ENCODE peak calls at places on chromosomes 7 and 10, in ten cellular contexts. B is spleen, S is OCI-LY7, R is GM23338, E is body of pancreas, X is tibial nerve, P is heart right ventricle, W is aorta, T is left ventricle myocardium inferior, V is gastrocnemius medialis. A is an unnamed sample. For H3K36me3 and H3K4me1, the result is how much of the 10 kb centered on the place peaks cover.

GRCh38 chr10:1564791-1565190 is 172.5 kb downstream of the ADARB2 start:
- DNase-seq in T (no peak), P (no peak), S (no peak), V (no peak), E (no peak), R (no peak), W (no peak), X (no peak), B (peak), A (no peak)

GRCh38 chr7:154339169-154339568 is 287.0 kb downstream of the DPP6 start:
- DNase-seq in R (no peak), P (no peak), E (no peak), T (no peak), B (no peak), X (no peak), W (no peak), S (no peak), V (no peak), A (no peak)

GRCh38 chr7:115047968-115048720 is 126.2 kb downstream of the MDFIC start:
- DNase-seq in W (no peak), T (no peak), B (no peak), R (no peak), V (no peak), X (no peak), E (no peak), S (no peak), P (no peak), A (no peak)

GRCh38 chr7:77667459-77668090 is 28.7 kb upstream of the RSBN1L start:
- DNase-seq in E (no peak), R (no peak), T (no peak), V (no peak), W (no peak), X (no peak), P (no peak), S (no peak), B (no peak), A (no peak)

GRCh38 chr7:50047716-50048115 is 45.3 kb downstream of the ZPBP start:
- DNase-seq in W (no peak), P (no peak), X (no peak), B (no peak), R (no peak), T (no peak), E (no peak), V (no peak), S (no peak), A (no peak)

GRCh38 chr10:28089467-28089866 is 90.6 kb upstream of the ODAD2 start:
- DNase-seq in W (no peak), X (no peak), B (no peak), V (no peak), S (no peak), P (no peak), R (no peak), E (no peak), T (no peak), A (no peak)

GRCh38 chr7:55641273-55641691 is 69.0 kb upstream of the VOPP1 start:
- DNase-seq in B (no peak), W (no peak), X (peak), E (peak), R (peak), T (no peak), V (peak), P (peak), S (peak), A (no peak)

GRCh38 chr7:140475747-140476333 is 3.5 kb downstream of the MKRN1 start:
- DNase-seq in P (peak), T (no peak), V (no peak), R (peak), W (no peak), B (no peak), X (peak), E (peak), S (peak), A (no peak)

GRCh38 chr10:4243651-4244050 is 458.6 kb upstream of the KLF6 start:
- DNase-seq in E (peak), P (peak), B (no peak), R (no peak), W (no peak), S (no peak), X (peak), V (peak), T (no peak), A (no peak)

GRCh38 chr10:17502788-17503187 is 48.4 kb upstream of the ST8SIA6 start:
- DNase-seq in W (no peak), R (no peak), B (no peak), T (no peak), X (no peak), V (no peak), E (no peak), P (no peak), S (no peak), A (no peak)

GRCh38 chr7:34091330-34091917 is 186.1 kb downstream of the BMPER start:
- DNase-seq in R (peak), B (no peak), S (peak), W (no peak), V (no peak), X (peak), T (no peak), P (no peak), E (peak), A (no peak)

GRCh38 chr7:151592868-151593486 is 73.3 kb upstream of the RHEB start:
- DNase-seq in T (no peak), X (no peak), R (no peak), P (no peak), S (no peak), E (no peak), V (no peak), B (no peak), W (no peak), A (no peak)

GRCh38 chr7:4169505-4169904 is 512.6 kb upstream of the FOXK1 start:
- DNase-seq in X (no peak), W (peak), T (no peak), P (no peak), E (no peak), S (no peak), R (no peak), V (no peak), B (no peak), A (no peak)

GRCh38 chr7:117164578-117164977 is 158.3 kb downstream of the WNT2 start:
- DNase-seq in W (no peak), T (no peak), R (no peak), B (no peak), S (no peak), E (no peak), P (no peak), V (no peak), X (no peak), A (no peak)

GRCh38 chr10:86339226-86339865 is 27.2 kb downstream of the GRID1 start:
- DNase-seq in B (peak), E (no peak), P (no peak), X (no peak), S (no peak), W (peak), V (no peak), T (no peak), R (no peak), A (no peak)

GRCh38 chr10:5551531-5552375 is 27.0 kb downstream of the CALML3 start:
- DNase-seq in B (peak), P (no peak), E (no peak), S (no peak), R (no peak), X (no peak), T (peak), W (peak), V (no peak), A (no peak)

GRCh38 chr10:1544929-1545328 is 192.4 kb downstream of the ADARB2 start:
- DNase-seq in S (no peak), E (no peak), V (no peak), P (no peak), R (no peak), W (no peak), B (no peak), X (no peak), T (no peak), A (no peak)

GRCh38 chr10:106567629-106568028 is 596.9 kb downstream of the SORCS1 start:
- DNase-seq in S (no peak), R (no peak), V (no peak), P (no peak), E (no peak), B (no peak), X (no peak), W (no peak), T (no peak), A (no peak)

GRCh38 chr7:107071129-107071528 is 26.6 kb downstream of the PRKAR2B start:
- DNase-seq in X (no peak), P (no peak), E (no peak), W (no peak), S (no peak), V (no peak), B (no peak), T (no peak), R (no peak), A (no peak)

GRCh38 chr7:150322114-150322832 is 882 bp upstream of the LRRC61 start:
- DNase-seq in W (no peak), B (no peak), T (no peak), R (no peak), V (no peak), P (no peak), S (no peak), E (peak), X (no peak), A (no peak)

GRCh38 chr10:102312683-102313082 is 67.4 kb downstream of the GBF1 start:
- DNase-seq in X (no peak), V (no peak), T (no peak), S (no peak), W (no peak), R (no peak), E (no peak), P (no peak), B (no peak), A (no peak)

GRCh38 chr10:6778992-6779701 is 199.1 kb upstream of the PRKCQ start:
- DNase-seq in X (no peak), S (no peak), B (no peak), E (peak), T (no peak), P (peak), W (no peak), R (no peak), V (no peak), A (no peak)

GRCh38 chr7:1232623-1233327 is at the start of gene UNCX:
- DNase-seq in X (no peak), B (peak), P (no peak), E (no peak), S (no peak), W (peak), R (peak), V (no peak), T (no peak), A (no peak)

GRCh38 chr7:16130127-16131110 is 290.9 kb downstream of the CRPPA start:
- DNase-seq in B (no peak), V (no peak), S (no peak), E (no peak), R (no peak), P (no peak), X (no peak), T (no peak), W (no peak), A (no peak)

GRCh38 chr7:122059516-122059915 is 84.5 kb downstream of the AASS start:
- DNase-seq in V (no peak), P (no peak), B (no peak), R (no peak), W (no peak), T (no peak), X (no peak), E (no peak), S (no peak), A (no peak)

GRCh38 chr7:66190504-66190857 is 14.7 kb upstream of the TPST1 start:
- DNase-seq in T (no peak), S (no peak), P (no peak), X (no peak), E (no peak), B (no peak), W (no peak), V (no peak), R (no peak), A (no peak)

GRCh38 chr7:35035511-35035921 is 1.8 kb downstream of the DPY19L1 start:
- DNase-seq in T (no peak), W (no peak), E (peak), P (no peak), X (no peak), V (no peak), S (peak), R (peak), B (no peak), A (no peak)

GRCh38 chr7:10773430-10773829 is 200.2 kb upstream of the PHF14 start:
- DNase-seq in S (no peak), V (no peak), T (no peak), X (no peak), R (no peak), B (no peak), P (no peak), E (no peak), W (no peak), A (no peak)

GRCh38 chr7:71982847-71983246 is 429.3 kb downstream of the CALN1 start:
- DNase-seq in E (no peak), S (no peak), B (no peak), P (no peak), X (no peak), W (no peak), T (no peak), V (no peak), R (no peak), A (no peak)

GRCh38 chr7:18177815-18178660 is 150.4 kb upstream of the PRPS1L1 start:
- DNase-seq in X (no peak), E (peak), P (no peak), B (peak), T (no peak), S (no peak), R (no peak), V (no peak), W (no peak), A (no peak)

GRCh38 chr7:39202041-39202440 is 224.3 kb downstream of the POU6F2 start:
- DNase-seq in E (no peak), T (no peak), W (no peak), S (no peak), P (no peak), X (no peak), V (no peak), B (no peak), R (no peak), A (no peak)

GRCh38 chr10:4595920-4596319 is 230.1 kb upstream of the AKR1E2 start:
- DNase-seq in S (no peak), P (no peak), X (no peak), V (no peak), R (no peak), T (no peak), W (no peak), E (no peak), B (no peak), A (no peak)

GRCh38 chr10:44860811-44861751 is 50.1 kb upstream of the TMEM72 start:
- DNase-seq in V (no peak), P (no peak), B (no peak), R (no peak), S (no peak), W (peak), X (peak), E (peak), T (no peak), A (no peak)

GRCh38 chr7:28102778-28103177 is 77.8 kb downstream of the JAZF1 start:
- DNase-seq in E (peak), X (no peak), B (no peak), P (no peak), S (no peak), W (no peak), R (no peak), V (peak), T (no peak), A (no peak)

GRCh38 chr10:63675171-63675570 is 154.0 kb downstream of the REEP3 start:
- DNase-seq in R (no peak), X (no peak), T (no peak), E (no peak), V (no peak), S (no peak), W (no peak), B (no peak), P (no peak), A (no peak)

GRCh38 chr7:69256634-69257081 is 341.6 kb upstream of the AUTS2 start:
- DNase-seq in V (peak), E (peak), X (peak), W (peak), T (peak), P (peak), R (no peak), B (peak), S (no peak), A (no peak)

DNA sequence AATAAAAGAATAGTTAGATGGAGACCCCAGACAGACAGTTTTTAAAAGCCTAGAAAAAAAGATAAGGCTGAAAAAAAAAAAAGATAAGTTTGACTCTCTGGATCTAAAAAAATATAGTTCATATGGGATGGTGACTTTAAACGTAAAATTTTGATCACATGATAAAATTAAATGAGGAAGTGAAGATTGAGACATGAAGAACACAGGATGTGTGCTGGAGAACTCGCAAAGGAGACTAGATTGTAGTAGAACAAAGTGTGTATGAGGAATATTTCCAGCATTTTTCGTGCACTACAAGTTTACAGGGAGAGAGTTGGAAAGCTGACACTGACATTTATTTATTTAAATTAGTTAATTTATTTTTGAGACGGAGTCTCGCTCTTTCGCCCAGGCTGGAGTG is 286.4 kb downstream of the PRPF18 start:
- DNase-seq in B (no peak), V (no peak), S (peak), P (no peak), R (no peak), E (no peak), X (no peak), W (no peak), T (no peak), A (no peak)
- H3K27ac ChIP-seq in B (peak), V (no peak), S (no peak), P (no peak), R (no peak), E (peak), X (peak), W (no peak), T (peak), A (no peak)

GRCh38 chr7:2239242-2239641 is 2.8 kb downstream of the MRM2 start:
- DNase-seq in P (no peak), R (no peak), E (no peak), V (no peak), T (no peak), S (no peak), B (no peak), W (no peak), X (no peak), A (no peak)

GRCh38 chr7:2232766-2233520 is at the start of gene MAD1L1:
- DNase-seq in S (peak), W (peak), E (peak), V (peak), T (peak), X (peak), P (peak), R (peak), B (peak), A (peak)

GRCh38 chr7:2241580-2242540 is at the start of the genes MRM2 and NUDT1:
- DNase-seq in P (peak), W (peak), V (peak), B (peak), E (peak), R (peak), X (peak), S (peak), T (peak), A (peak)

GRCh38 chr7:2233876-2234275 is 1.1 kb upstream of the MAD1L1 start:
- DNase-seq in P (no peak), T (no peak), R (no peak), B (no peak), E (no peak), S (no peak), V (no peak), X (no peak), W (no peak), A (no peak)

GRCh38 chr7:2237109-2237602 is 4.4 kb upstream of the MAD1L1 start:
- DNase-seq in E (peak), T (no peak), S (peak), B (peak), X (peak), P (peak), V (peak), W (peak), R (no peak), A (no peak)
- H3K36me3 ChIP-seq in E (under half), T (half or more), S (half or more), B (under half), X (half or more), P (half or more), V (under half), W (under half), R (under half), A (under half)

GRCh38 chr7:216360-217300 is 24.3 kb downstream of the FAM20C start:
- DNase-seq in P (peak), T (peak), R (no peak), S (no peak), V (no peak), B (no peak), E (no peak), X (peak), W (no peak), A (no peak)

GRCh38 chr7:219581-220150 is 27.3 kb downstream of the FAM20C start:
- DNase-seq in S (no peak), T (no peak), E (peak), X (no peak), P (no peak), W (no peak), B (no peak), V (no peak), R (no peak), A (no peak)

GRCh38 chr7:218896-219580 is 26.7 kb downstream of the FAM20C start:
- DNase-seq in X (no peak), P (no peak), E (no peak), T (no peak), B (no peak), V (no peak), R (no peak), W (no peak), S (no peak), A (no peak)

GRCh38 chr7:217781-218180 is 25.4 kb downstream of the FAM20C start:
- DNase-seq in B (no peak), V (no peak), X (no peak), S (no peak), P (no peak), E (no peak), T (no peak), R (no peak), W (no peak), A (no peak)

GRCh38 chr7:218316-218715 is 25.9 kb downstream of the FAM20C start:
- DNase-seq in P (no peak), W (no peak), X (no peak), S (no peak), B (no peak), R (no peak), V (no peak), E (no peak), T (no peak), A (no peak)
- H3K4me1 ChIP-seq in P (under half), W (under half), X (under half), S (under half), B (under half), R (under half), V (under half), E (under half), T (under half), A (under half)

GRCh38 chr10:22252801-22253577 is 35.2 kb upstream of the EBLN1 start:
- DNase-seq in P (peak), S (no peak), B (peak), X (peak), E (peak), W (peak), T (peak), R (peak), V (no peak), A (peak)
- H3K27ac ChIP-seq in P (peak), S (no peak), B (peak), X (peak), E (peak), W (peak), T (peak), R (no peak), V (peak), A (peak)

GRCh38 chr7:128311003-128311402 is 32.7 kb downstream of the RBM28 start:
- DNase-seq in P (no peak), B (no peak), W (no peak), X (no peak), V (no peak), R (no peak), E (no peak), T (no peak), S (no peak), A (no peak)

GRCh38 chr7:128309921-128310320 is 33.8 kb downstream of the RBM28 start:
- DNase-seq in R (no peak), P (no peak), W (no peak), T (no peak), X (no peak), S (no peak), B (no peak), E (no peak), V (no peak), A (no peak)

GRCh38 chr7:128309124-128309523 is 34.6 kb downstream of the RBM28 start:
- DNase-seq in P (no peak), W (no peak), X (no peak), R (no peak), S (no peak), B (no peak), E (no peak), V (no peak), T (no peak), A (no peak)

GRCh38 chr7:128307066-128307465 is 36.6 kb downstream of the RBM28 start:
- DNase-seq in P (no peak), S (no peak), V (peak), W (no peak), B (no peak), T (no peak), X (no peak), R (no peak), E (no peak), A (no peak)

DNA sequence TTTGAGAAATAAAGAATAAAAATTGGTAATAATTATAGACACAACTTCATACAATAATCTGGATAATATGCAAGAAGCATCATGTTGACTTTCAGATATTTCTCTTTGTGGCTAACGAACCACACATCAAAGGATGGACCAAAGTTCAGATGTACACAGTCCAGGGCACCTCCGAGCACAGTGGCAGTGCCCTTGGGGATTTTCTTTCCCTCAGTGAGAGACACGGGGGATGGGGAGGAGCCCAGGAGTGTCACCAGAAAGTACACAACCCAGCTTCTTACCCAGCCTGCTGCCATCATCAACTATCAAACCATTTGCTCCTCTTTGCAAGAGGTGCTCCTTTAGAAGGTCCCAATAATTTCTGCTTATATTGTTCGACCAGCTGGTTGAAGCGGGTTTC is 33.2 kb downstream of the RBM28 start:
- DNase-seq in W (no peak), R (no peak), E (no peak), T (no peak), X (no peak), V (no peak), P (no peak), B (no peak), S (no peak), A (no peak)
- H3K36me3 ChIP-seq in W (under half), R (under half), E (under half), T (half or more), X (half or more), V (half or more), P (half or more), B (half or more), S (half or more), A (half or more)

GRCh38 chr7:24574365-24574764 is 1.1 kb downstream of the PALS2 start:
- DNase-seq in T (no peak), V (no peak), P (no peak), R (no peak), W (no peak), S (no peak), E (no peak), X (no peak), B (no peak), A (no peak)
- H3K4me1 ChIP-seq in T (under half), V (under half), P (under half), R (half or more), W (under half), S (under half), E (under half), X (under half), B (under half), A (under half)